ENCODE peak calls at places on chromosomes 11 and 22, in eight cellular contexts. One of them, this sample, is unnamed.

GRCh38 chr22:19687561-19688300 is 26.6 kb upstream of the SEPTIN5 start:
- DNase-seq in stomach: no peak
- DNase-seq in lower lobe of right lung: peak
- DNase-seq in fibroblast of the aortic adventitia: no peak
- DNase-seq in stimulated activated CD4-positive, alpha-beta T cell treated with anti-CD3 and anti-CD28 coated beads, Interleukin-2, amount 100 ng/mL, for 48 hours: no peak
- DNase-seq in activated naive CD4-positive, alpha-beta T cell treated with anti-CD3 and anti-CD28 coated beads, Interleukin-2, amount 50 U/mL, for 72 hours: no peak
- DNase-seq in left ventricle myocardium superior: no peak
- DNase-seq in T-helper 9 cell: no peak
- DNase-seq in this sample: no peak

GRCh38 chr11:128777369-128778011 is 83.6 kb downstream of the FLI1 start:
- DNase-seq in left ventricle myocardium superior: no peak
- DNase-seq in stimulated activated CD4-positive, alpha-beta T cell treated with anti-CD3 and anti-CD28 coated beads, Interleukin-2, amount 100 ng/mL, for 48 hours: no peak
- DNase-seq in lower lobe of right lung: no peak
- DNase-seq in T-helper 9 cell: no peak
- DNase-seq in stomach: no peak
- DNase-seq in fibroblast of the aortic adventitia: no peak
- DNase-seq in activated naive CD4-positive, alpha-beta T cell treated with anti-CD3 and anti-CD28 coated beads, Interleukin-2, amount 50 U/mL, for 72 hours: no peak
- DNase-seq in this sample: no peak

GRCh38 chr11:81071641-81072040 is 1630.8 kb upstream of the TENM4 start:
- DNase-seq in lower lobe of right lung: no peak
- DNase-seq in left ventricle myocardium superior: no peak
- DNase-seq in T-helper 9 cell: no peak
- DNase-seq in stomach: no peak
- DNase-seq in activated naive CD4-positive, alpha-beta T cell treated with anti-CD3 and anti-CD28 coated beads, Interleukin-2, amount 50 U/mL, for 72 hours: no peak
- DNase-seq in stimulated activated CD4-positive, alpha-beta T cell treated with anti-CD3 and anti-CD28 coated beads, Interleukin-2, amount 100 ng/mL, for 48 hours: no peak
- DNase-seq in fibroblast of the aortic adventitia: no peak
- DNase-seq in this sample: no peak

GRCh38 chr22:19759459-19759993 is 1.1 kb upstream of the TBX1 start:
- DNase-seq in T-helper 9 cell: no peak
- DNase-seq in stimulated activated CD4-positive, alpha-beta T cell treated with anti-CD3 and anti-CD28 coated beads, Interleukin-2, amount 100 ng/mL, for 48 hours: no peak
- DNase-seq in left ventricle myocardium superior: no peak
- DNase-seq in stomach: no peak
- DNase-seq in lower lobe of right lung: no peak
- DNase-seq in fibroblast of the aortic adventitia: no peak
- DNase-seq in activated naive CD4-positive, alpha-beta T cell treated with anti-CD3 and anti-CD28 coated beads, Interleukin-2, amount 50 U/mL, for 72 hours: no peak
- DNase-seq in this sample: no peak

GRCh38 chr22:43921361-43921760 is 2.2 kb upstream of the PNPLA3 start:
- DNase-seq in stimulated activated CD4-positive, alpha-beta T cell treated with anti-CD3 and anti-CD28 coated beads, Interleukin-2, amount 100 ng/mL, for 48 hours: no peak
- DNase-seq in fibroblast of the aortic adventitia: peak
- DNase-seq in T-helper 9 cell: no peak
- DNase-seq in lower lobe of right lung: no peak
- DNase-seq in activated naive CD4-positive, alpha-beta T cell treated with anti-CD3 and anti-CD28 coated beads, Interleukin-2, amount 50 U/mL, for 72 hours: no peak
- DNase-seq in stomach: no peak
- DNase-seq in left ventricle myocardium superior: no peak
- DNase-seq in this sample: no peak

GRCh38 chr11:70942593-70942992 is 309.8 kb downstream of the SHANK2 start:
- DNase-seq in left ventricle myocardium superior: no peak
- DNase-seq in stomach: no peak
- DNase-seq in fibroblast of the aortic adventitia: no peak
- DNase-seq in activated naive CD4-positive, alpha-beta T cell treated with anti-CD3 and anti-CD28 coated beads, Interleukin-2, amount 50 U/mL, for 72 hours: peak
- DNase-seq in T-helper 9 cell: no peak
- DNase-seq in lower lobe of right lung: no peak
- DNase-seq in stimulated activated CD4-positive, alpha-beta T cell treated with anti-CD3 and anti-CD28 coated beads, Interleukin-2, amount 100 ng/mL, for 48 hours: peak
- DNase-seq in this sample: no peak

GRCh38 chr11:503179-503981 is 3.7 kb downstream of the RNH1 start:
- DNase-seq in activated naive CD4-positive, alpha-beta T cell treated with anti-CD3 and anti-CD28 coated beads, Interleukin-2, amount 50 U/mL, for 72 hours: no peak
- DNase-seq in stimulated activated CD4-positive, alpha-beta T cell treated with anti-CD3 and anti-CD28 coated beads, Interleukin-2, amount 100 ng/mL, for 48 hours: no peak
- DNase-seq in lower lobe of right lung: peak
- DNase-seq in left ventricle myocardium superior: peak
- DNase-seq in stomach: no peak
- DNase-seq in T-helper 9 cell: no peak
- DNase-seq in fibroblast of the aortic adventitia: peak
- DNase-seq in this sample: no peak

GRCh38 chr22:47018010-47018910 is 255.8 kb downstream of the TBC1D22A start:
- DNase-seq in left ventricle myocardium superior: no peak
- DNase-seq in stomach: peak
- DNase-seq in stimulated activated CD4-positive, alpha-beta T cell treated with anti-CD3 and anti-CD28 coated beads, Interleukin-2, amount 100 ng/mL, for 48 hours: no peak
- DNase-seq in lower lobe of right lung: no peak
- DNase-seq in activated naive CD4-positive, alpha-beta T cell treated with anti-CD3 and anti-CD28 coated beads, Interleukin-2, amount 50 U/mL, for 72 hours: no peak
- DNase-seq in fibroblast of the aortic adventitia: no peak
- DNase-seq in T-helper 9 cell: no peak
- DNase-seq in this sample: no peak

GRCh38 chr11:1875093-1875785 is 16.5 kb downstream of the PRR33 start:
- DNase-seq in left ventricle myocardium superior: peak
- DNase-seq in stomach: no peak
- DNase-seq in fibroblast of the aortic adventitia: no peak
- DNase-seq in stimulated activated CD4-positive, alpha-beta T cell treated with anti-CD3 and anti-CD28 coated beads, Interleukin-2, amount 100 ng/mL, for 48 hours: no peak
- DNase-seq in activated naive CD4-positive, alpha-beta T cell treated with anti-CD3 and anti-CD28 coated beads, Interleukin-2, amount 50 U/mL, for 72 hours: no peak
- DNase-seq in lower lobe of right lung: peak
- DNase-seq in T-helper 9 cell: no peak
- DNase-seq in this sample: no peak

GRCh38 chr11:17741487-17741886 is 6.9 kb downstream of the KCNC1 start:
- DNase-seq in fibroblast of the aortic adventitia: no peak
- DNase-seq in stimulated activated CD4-positive, alpha-beta T cell treated with anti-CD3 and anti-CD28 coated beads, Interleukin-2, amount 100 ng/mL, for 48 hours: no peak
- DNase-seq in stomach: no peak
- DNase-seq in activated naive CD4-positive, alpha-beta T cell treated with anti-CD3 and anti-CD28 coated beads, Interleukin-2, amount 50 U/mL, for 72 hours: no peak
- DNase-seq in left ventricle myocardium superior: no peak
- DNase-seq in lower lobe of right lung: no peak
- DNase-seq in T-helper 9 cell: no peak
- DNase-seq in this sample: no peak

GRCh38 chr11:14189874-14190273 is 169.1 kb downstream of the RRAS2 start:
- DNase-seq in T-helper 9 cell: no peak
- DNase-seq in fibroblast of the aortic adventitia: peak
- DNase-seq in stimulated activated CD4-positive, alpha-beta T cell treated with anti-CD3 and anti-CD28 coated beads, Interleukin-2, amount 100 ng/mL, for 48 hours: no peak
- DNase-seq in stomach: no peak
- DNase-seq in lower lobe of right lung: no peak
- DNase-seq in left ventricle myocardium superior: peak
- DNase-seq in activated naive CD4-positive, alpha-beta T cell treated with anti-CD3 and anti-CD28 coated beads, Interleukin-2, amount 50 U/mL, for 72 hours: no peak
- DNase-seq in this sample: no peak

GRCh38 chr11:74373382-74373781 is 24.9 kb downstream of the PGM2L1 start:
- DNase-seq in left ventricle myocardium superior: no peak
- DNase-seq in activated naive CD4-positive, alpha-beta T cell treated with anti-CD3 and anti-CD28 coated beads, Interleukin-2, amount 50 U/mL, for 72 hours: no peak
- DNase-seq in lower lobe of right lung: no peak
- DNase-seq in stomach: no peak
- DNase-seq in fibroblast of the aortic adventitia: peak
- DNase-seq in stimulated activated CD4-positive, alpha-beta T cell treated with anti-CD3 and anti-CD28 coated beads, Interleukin-2, amount 100 ng/mL, for 48 hours: no peak
- DNase-seq in T-helper 9 cell: no peak
- DNase-seq in this sample: no peak

GRCh38 chr11:119206512-119207299 is 567 bp downstream of the CBL start:
- DNase-seq in activated naive CD4-positive, alpha-beta T cell treated with anti-CD3 and anti-CD28 coated beads, Interleukin-2, amount 50 U/mL, for 72 hours: no peak
- DNase-seq in stimulated activated CD4-positive, alpha-beta T cell treated with anti-CD3 and anti-CD28 coated beads, Interleukin-2, amount 100 ng/mL, for 48 hours: peak
- DNase-seq in T-helper 9 cell: peak
- DNase-seq in left ventricle myocardium superior: peak
- DNase-seq in lower lobe of right lung: peak
- DNase-seq in stomach: no peak
- DNase-seq in fibroblast of the aortic adventitia: no peak
- DNase-seq in this sample: no peak

GRCh38 chr11:19734171-19734570 is 21.5 kb downstream of the NAV2 start:
- DNase-seq in stimulated activated CD4-positive, alpha-beta T cell treated with anti-CD3 and anti-CD28 coated beads, Interleukin-2, amount 100 ng/mL, for 48 hours: no peak
- DNase-seq in stomach: no peak
- DNase-seq in lower lobe of right lung: no peak
- DNase-seq in left ventricle myocardium superior: no peak
- DNase-seq in fibroblast of the aortic adventitia: no peak
- DNase-seq in activated naive CD4-positive, alpha-beta T cell treated with anti-CD3 and anti-CD28 coated beads, Interleukin-2, amount 50 U/mL, for 72 hours: no peak
- DNase-seq in T-helper 9 cell: no peak
- DNase-seq in this sample: no peak

GRCh38 chr11:93285430-93285829 is 45.1 kb upstream of the DEUP1 start:
- DNase-seq in stomach: no peak
- DNase-seq in fibroblast of the aortic adventitia: no peak
- DNase-seq in left ventricle myocardium superior: no peak
- DNase-seq in stimulated activated CD4-positive, alpha-beta T cell treated with anti-CD3 and anti-CD28 coated beads, Interleukin-2, amount 100 ng/mL, for 48 hours: no peak
- DNase-seq in lower lobe of right lung: no peak
- DNase-seq in T-helper 9 cell: no peak
- DNase-seq in activated naive CD4-positive, alpha-beta T cell treated with anti-CD3 and anti-CD28 coated beads, Interleukin-2, amount 50 U/mL, for 72 hours: no peak
- DNase-seq in this sample: no peak

GRCh38 chr11:91124363-91124762 is 901.5 kb upstream of the CHORDC1 start:
- DNase-seq in fibroblast of the aortic adventitia: no peak
- DNase-seq in stomach: no peak
- DNase-seq in T-helper 9 cell: no peak
- DNase-seq in activated naive CD4-positive, alpha-beta T cell treated with anti-CD3 and anti-CD28 coated beads, Interleukin-2, amount 50 U/mL, for 72 hours: no peak
- DNase-seq in stimulated activated CD4-positive, alpha-beta T cell treated with anti-CD3 and anti-CD28 coated beads, Interleukin-2, amount 100 ng/mL, for 48 hours: no peak
- DNase-seq in left ventricle myocardium superior: no peak
- DNase-seq in lower lobe of right lung: no peak
- DNase-seq in this sample: no peak

This sample was measured in iPS DF 6.9.